ENCODE peak calls at places on chromosomes 11 and 22, in nine cellular contexts. Y is CD4-positive, alpha-beta memory T cell; B is gastrocnemius medialis; W is CD4-positive, CD25-positive, alpha-beta regulatory T cell; K is upper lobe of right lung; J is A549; O is neuronal stem cell; S is colonic mucosa; D is tibial artery. N is an unnamed sample. For H3K4me1, the result is how much of the 10 kb centered on the place peaks cover.

GRCh38 chr22:22103078-22103593 is 120.5 kb upstream of the TOP3B start:
- DNase-seq in B (no peak), Y (no peak), W (no peak), D (no peak), K (no peak), S (no peak), O (no peak), J (peak), N (no peak)

GRCh38 chr11:20207781-20208621 is 47.7 kb upstream of the DBX1 start:
- DNase-seq in S (no peak), O (peak), J (no peak), W (no peak), Y (no peak), B (no peak), D (no peak), K (peak), N (no peak)

GRCh38 chr11:43542734-43543133 is 137.8 kb upstream of the HSD17B12 start:
- DNase-seq in W (no peak), D (no peak), O (no peak), J (no peak), S (no peak), Y (no peak), K (no peak), B (no peak), N (no peak)

GRCh38 chr22:40654522-40655167 is 18.1 kb upstream of the MRTFA start:
- DNase-seq in Y (no peak), S (no peak), J (peak), W (no peak), O (no peak), K (no peak), D (peak), B (peak), N (no peak)

GRCh38 chr22:42930810-42931420 is 73.8 kb upstream of the ARFGAP3 start:
- DNase-seq in D (no peak), K (peak), W (no peak), S (no peak), B (peak), J (no peak), O (no peak), Y (no peak), N (peak)

GRCh38 chr11:1349074-1349931 is 39.9 kb upstream of the TOLLIP start:
- DNase-seq in B (peak), K (peak), D (peak), Y (no peak), J (no peak), W (no peak), S (no peak), O (no peak), N (no peak)

GRCh38 chr11:126874831-126875230 is 125.7 kb downstream of the KIRREL3 start:
- DNase-seq in O (no peak), B (no peak), S (no peak), W (no peak), D (no peak), Y (no peak), J (no peak), K (no peak), N (no peak)

GRCh38 chr11:114192841-114193389 is 103.3 kb upstream of the NNMT start:
- DNase-seq in K (no peak), W (no peak), D (peak), J (no peak), S (no peak), Y (no peak), B (no peak), O (no peak), N (no peak)

GRCh38 chr11:63985812-63986155 is 454 bp upstream of the OTUB1 start:
- DNase-seq in B (no peak), J (no peak), Y (peak), W (peak), O (no peak), D (no peak), K (peak), S (no peak), N (no peak)

GRCh38 chr11:45935349-45936064 is 13.1 kb downstream of the LARGE2 start:
- DNase-seq in S (no peak), W (no peak), O (no peak), J (no peak), K (no peak), D (no peak), B (no peak), Y (no peak), N (no peak)

GRCh38 chr11:9914064-9914463 is 250.2 kb downstream of the SWAP70 start:
- DNase-seq in K (no peak), D (no peak), S (no peak), B (no peak), J (no peak), O (no peak), Y (no peak), W (no peak), N (no peak)

GRCh38 chr11:7089328-7090251 is 792 bp downstream of the RBMXL2 start:
- DNase-seq in K (no peak), J (no peak), D (peak), O (no peak), B (no peak), Y (no peak), W (no peak), S (no peak), N (no peak)

GRCh38 chr11:74492084-74492483 is 1.4 kb downstream of the LIPT2 start:
- DNase-seq in W (no peak), S (no peak), J (no peak), D (no peak), K (no peak), Y (no peak), O (no peak), B (no peak), N (no peak)

GRCh38 chr11:73729594-73730206 is 31.2 kb downstream of the RAB6A start:
- DNase-seq in J (peak), K (no peak), B (no peak), S (no peak), Y (no peak), D (no peak), O (peak), W (no peak), N (no peak)

GRCh38 chr22:20427945-20428417 is 9.6 kb downstream of the SCARF2 start:
- DNase-seq in O (no peak), K (peak), B (no peak), D (no peak), W (no peak), S (no peak), J (no peak), Y (no peak), N (no peak)

DNA sequence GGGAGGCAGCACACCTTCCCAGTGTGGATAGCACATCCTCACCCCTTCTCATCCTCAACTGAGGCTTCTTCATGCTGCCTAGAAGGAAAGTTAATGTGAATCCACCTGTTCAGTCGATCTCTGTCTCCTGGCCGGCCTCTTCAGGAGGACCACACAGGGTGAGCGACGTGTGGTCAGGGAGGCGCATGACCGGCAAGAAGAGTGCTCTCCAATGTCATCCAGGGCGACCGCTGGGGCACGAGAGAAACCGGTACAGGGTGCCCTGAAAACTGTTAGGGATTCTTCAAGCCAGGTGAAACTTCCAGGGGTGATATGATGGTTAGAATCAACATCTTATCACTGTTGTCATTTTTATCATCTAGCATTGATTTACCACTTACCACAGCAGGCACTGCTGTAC is 43.0 kb downstream of the IGSF9B start:
- DNase-seq in K (no peak), B (no peak), O (no peak), W (no peak), D (no peak), Y (no peak), S (no peak), J (no peak), N (no peak)
- H3K27ac ChIP-seq in K (no peak), B (no peak), O (no peak), W (no peak), D (no peak), Y (no peak), S (no peak), J (no peak), N (no peak)

GRCh38 chr11:34055218-34056000 is 3.9 kb downstream of the CAPRIN1 start:
- DNase-seq in W (no peak), J (no peak), S (no peak), O (no peak), K (no peak), B (no peak), D (no peak), Y (no peak), N (no peak)
- H3K4me3 ChIP-seq in W (peak), J (no peak), S (no peak), O (no peak), K (no peak), B (no peak), D (no peak), Y (no peak), N (no peak)

GRCh38 chr22:32531955-32532818 is 57.6 kb downstream of the FBXO7 start:
- DNase-seq in Y (no peak), K (peak), B (peak), W (no peak), O (peak), J (no peak), D (peak), S (peak), N (peak)
- H3K4me1 ChIP-seq in Y (under half), K (under half), B (under half), W (under half), O (under half), J (under half), D (under half), S (under half), N (under half)

DNA sequence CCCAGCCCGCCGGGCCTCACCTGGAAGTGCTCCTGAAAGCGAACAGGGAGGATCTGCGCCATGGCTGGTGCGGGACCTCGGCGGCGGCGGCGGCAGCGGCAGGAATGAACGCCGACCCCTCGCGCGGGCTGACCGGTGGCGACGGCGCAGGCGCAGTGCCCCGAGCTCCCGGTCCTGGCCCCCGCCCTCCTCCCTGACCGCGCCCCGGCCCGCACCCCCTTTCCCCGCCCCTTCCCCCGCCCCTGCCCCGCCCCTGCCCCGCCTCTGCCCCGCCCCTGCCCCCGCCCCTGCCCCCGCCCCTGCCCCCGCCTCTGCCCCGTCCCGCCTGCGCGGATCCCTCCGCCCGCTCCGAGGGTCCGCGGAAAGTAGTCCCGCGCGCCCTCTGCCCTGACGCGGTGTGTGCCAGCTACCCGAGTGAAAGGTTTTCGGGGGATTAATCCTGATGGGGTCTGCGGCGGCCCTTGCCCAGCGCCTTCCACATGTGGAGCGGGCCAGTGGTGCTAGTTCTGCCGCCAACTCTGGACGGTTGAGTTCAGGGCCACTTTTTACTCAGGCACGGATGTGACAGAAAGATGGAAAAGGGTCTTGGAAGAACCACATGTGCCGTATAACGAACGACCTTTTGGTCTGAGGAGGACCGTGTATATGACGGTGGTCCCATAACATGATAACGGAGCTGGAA is at the start of gene CLTCL1:
- DNase-seq in D (peak), B (peak), K (peak), J (peak), Y (peak), S (peak), O (peak), W (peak), N (no peak)
- H3K27ac ChIP-seq in D (peak), B (peak), K (peak), J (peak), Y (peak), S (peak), O (no peak), W (no peak), N (peak)

DNA sequence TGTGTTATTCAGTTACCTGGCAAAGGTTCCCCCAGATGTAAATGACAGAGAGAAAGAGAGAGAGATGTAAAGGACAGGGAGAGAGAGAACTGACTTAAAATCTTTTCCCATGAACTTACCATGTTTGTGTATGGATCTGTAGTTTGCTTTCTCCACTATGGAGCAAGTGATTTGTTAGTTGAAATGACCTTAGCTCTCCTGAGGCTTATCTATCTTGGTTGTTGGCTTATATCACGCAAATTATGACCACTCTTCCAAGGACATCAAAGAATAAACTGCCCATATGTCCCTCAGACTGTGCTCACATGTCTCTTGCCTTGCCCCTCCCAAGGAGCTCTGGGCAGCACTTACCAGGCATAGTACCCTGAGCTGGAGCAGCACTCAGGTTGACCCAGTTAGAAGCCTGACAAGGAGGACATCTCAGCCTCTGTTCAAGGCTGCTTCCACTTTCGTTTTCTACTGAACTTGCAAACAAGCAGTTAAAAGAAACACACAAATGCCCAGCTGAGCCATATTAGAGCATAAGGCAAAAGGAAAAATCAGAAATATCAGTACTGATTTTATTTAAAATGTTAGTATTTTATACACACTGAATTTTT is 95.2 kb upstream of the RCN1 start:
- DNase-seq in S (no peak), J (no peak), D (no peak), K (no peak), Y (no peak), W (no peak), B (no peak), O (no peak), N (no peak)
- H3K4me3 ChIP-seq in S (no peak), J (no peak), D (no peak), K (no peak), Y (peak), W (peak), B (no peak), O (no peak), N (no peak)

DNA sequence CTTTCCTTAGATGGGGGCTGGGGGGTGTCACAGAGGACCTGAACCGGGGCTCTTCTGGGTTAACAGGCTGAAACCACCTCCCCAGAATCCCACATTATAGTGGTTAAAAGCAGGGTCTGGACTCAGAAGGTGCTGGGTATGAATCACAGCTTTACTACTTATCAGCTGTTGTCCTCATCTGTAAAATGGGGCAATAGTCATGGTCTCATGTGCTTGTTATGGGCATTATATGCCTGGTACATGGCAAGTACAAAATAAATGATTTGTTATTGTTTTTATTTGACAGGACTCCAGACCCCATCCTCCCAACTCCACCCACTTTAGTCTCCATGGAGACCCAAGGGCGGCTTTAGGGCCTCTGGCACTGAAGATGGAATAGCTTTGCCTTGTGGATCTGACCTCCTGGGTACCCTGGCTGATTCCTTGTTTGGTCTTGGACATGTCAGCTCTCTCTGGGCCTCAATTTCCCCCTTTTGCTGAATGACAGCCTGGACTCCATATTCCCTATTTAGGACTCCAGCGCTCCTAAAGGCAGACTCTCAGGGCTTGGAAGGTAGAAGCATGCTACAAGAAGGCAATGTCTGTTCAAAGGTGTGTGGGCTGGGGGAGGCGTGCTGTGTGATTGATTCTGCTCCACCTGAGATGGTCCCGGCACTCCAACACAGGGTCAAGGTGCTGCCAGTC is 812 bp upstream of the SMTN start:
- DNase-seq in S (no peak), K (no peak), B (no peak), J (no peak), O (no peak), D (no peak), W (no peak), Y (no peak), N (no peak)
- H3K4me1 ChIP-seq in S (under half), K (under half), B (under half), J (under half), O (under half), D (under half), W (under half), Y (under half), N (under half)

GRCh38 chr11:67545280-67545679 is 22.0 kb upstream of the CABP2 start:
- DNase-seq in D (no peak), W (no peak), B (no peak), S (peak), J (no peak), K (no peak), O (no peak), Y (no peak), N (no peak)

GRCh38 chr11:67551127-67551526 is 27.9 kb upstream of the CABP2 start:
- DNase-seq in W (no peak), O (no peak), B (no peak), J (no peak), Y (no peak), K (no peak), D (no peak), S (no peak), N (no peak)

GRCh38 chr11:67546852-67547251 is 23.6 kb upstream of the CABP2 start:
- DNase-seq in Y (no peak), J (no peak), B (no peak), D (no peak), S (no peak), K (no peak), W (no peak), O (no peak), N (no peak)

GRCh38 chr11:67544591-67545242 is 21.5 kb upstream of the CABP2 start:
- DNase-seq in D (no peak), J (no peak), S (peak), K (no peak), B (no peak), O (no peak), Y (no peak), W (no peak), N (no peak)

DNA sequence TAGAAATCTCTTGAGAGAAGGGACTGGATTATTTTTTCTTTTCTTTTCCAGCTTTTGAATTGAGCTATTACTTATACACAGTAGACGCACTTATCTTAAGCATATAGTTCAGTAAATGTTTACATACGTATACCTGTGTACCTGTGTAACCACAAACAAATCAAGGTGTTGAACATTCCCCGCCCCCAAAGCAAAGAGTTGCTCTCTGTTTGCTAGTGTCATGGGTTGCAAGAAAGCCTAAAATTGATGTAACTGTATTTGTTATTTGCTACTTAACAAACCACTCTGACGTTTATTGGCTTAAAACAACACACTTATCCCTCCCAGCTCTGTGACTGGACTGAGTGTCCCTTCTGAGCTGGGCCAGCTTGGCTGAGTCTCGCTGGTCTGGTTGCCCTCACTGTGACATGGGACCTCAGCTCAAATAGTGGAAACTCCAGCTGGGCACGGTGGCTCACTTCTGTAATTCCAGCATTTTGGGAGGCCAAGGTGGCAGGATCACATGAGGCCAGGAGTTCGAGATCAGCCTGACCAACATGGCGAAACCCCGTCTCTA is 25.4 kb upstream of the CABP2 start:
- DNase-seq in Y (no peak), J (no peak), O (no peak), B (no peak), S (no peak), D (no peak), K (no peak), W (no peak), N (no peak)
- H3K27ac ChIP-seq in Y (no peak), J (no peak), O (no peak), B (no peak), S (no peak), D (no peak), K (no peak), W (no peak), N (no peak)

GRCh38 chr11:68659158-68659921 is 25.0 kb upstream of the GAL start:
- DNase-seq in W (no peak), B (peak), J (peak), D (peak), Y (no peak), O (no peak), S (no peak), K (no peak), N (no peak)
- H3K4me3 ChIP-seq in W (no peak), B (no peak), J (no peak), D (no peak), Y (no peak), O (no peak), S (no peak), K (no peak), N (no peak)

DNA sequence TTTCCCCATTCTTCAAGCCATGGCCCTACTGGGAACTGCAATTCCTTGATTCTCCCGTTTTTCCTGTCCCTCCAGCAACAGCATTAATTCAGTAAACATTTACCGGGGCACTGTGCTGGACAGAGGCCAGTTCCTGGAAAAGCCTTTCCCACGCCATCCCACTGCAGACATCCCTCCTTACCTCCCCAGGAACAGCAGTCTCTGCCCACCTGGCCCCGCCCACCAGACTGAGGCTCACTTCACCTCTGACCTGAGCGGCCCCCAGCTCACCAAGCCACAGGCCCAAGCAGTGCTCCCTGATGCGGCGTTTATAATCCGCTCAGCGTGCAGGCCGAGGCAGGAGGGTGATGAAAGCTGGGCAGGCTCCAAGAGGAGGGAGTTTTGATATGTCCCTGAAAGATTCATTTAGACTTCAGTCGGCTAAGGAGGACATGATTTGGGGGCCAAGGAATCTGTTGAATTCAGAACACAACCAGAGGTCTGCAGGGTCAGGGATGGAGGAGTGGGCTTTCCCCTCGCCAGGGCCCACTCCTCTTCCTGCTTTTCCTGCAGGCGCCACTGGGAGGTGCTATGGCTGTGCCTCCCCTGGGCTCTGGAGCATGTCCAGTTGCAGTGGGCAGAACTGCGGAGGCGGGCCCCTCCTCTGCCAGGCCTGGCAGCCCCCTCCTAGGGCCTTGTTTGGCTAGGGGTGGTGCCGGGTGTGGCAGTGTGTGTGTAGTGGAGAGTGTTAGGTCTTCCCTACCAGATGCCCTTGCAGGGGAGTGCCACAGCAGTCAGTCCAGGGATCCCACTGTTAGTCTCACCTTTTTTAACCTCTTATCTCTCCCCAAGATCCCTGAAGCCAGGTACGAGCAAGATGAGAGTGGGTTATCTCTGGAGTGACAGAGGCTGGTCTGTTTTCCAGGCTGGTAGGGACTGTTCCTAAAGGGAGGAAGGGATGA is 1.4 kb upstream of the TAGLN start:
- DNase-seq in Y (no peak), B (no peak), W (no peak), D (peak), K (no peak), J (no peak), O (no peak), S (peak), N (no peak)
- H3K4me1 ChIP-seq in Y (under half), B (under half), W (under half), D (under half), K (under half), J (under half), O (under half), S (under half), N (under half)